ENCODE peak calls at places on chromosomes 11 and 22, in seven cellular contexts. S is aorta, B is A549, X is skeletal muscle cell, A is cardiac fibroblast, V is coronary artery, Q is adrenal gland. T is an unnamed sample.

GRCh38 chr11:83697518-83697917 is 411.4 kb upstream of the CCDC90B start:
- DNase-seq in X (no peak), S (no peak), Q (no peak), B (no peak), V (no peak), A (no peak), T (no peak)

GRCh38 chr11:129722529-129722928 is 93.1 kb upstream of the TMEM45B start:
- DNase-seq in V (no peak), S (no peak), A (no peak), X (no peak), B (no peak), Q (no peak), T (no peak)

GRCh38 chr11:126661051-126661450 is 305.6 kb downstream of the ST3GAL4 start:
- DNase-seq in V (no peak), B (no peak), Q (no peak), A (no peak), X (no peak), S (no peak), T (no peak)

GRCh38 chr11:110655967-110656366 is 56.3 kb downstream of the ARHGAP20 start:
- DNase-seq in X (no peak), Q (no peak), S (no peak), A (no peak), V (no peak), B (no peak), T (no peak)

GRCh38 chr11:8167796-8168195 is 1.0 kb downstream of the RIC3 start:
- DNase-seq in A (peak), Q (no peak), X (no peak), S (no peak), V (no peak), B (no peak), T (peak)

GRCh38 chr22:28034760-28035401 is 115.8 kb upstream of the PITPNB start:
- DNase-seq in V (peak), A (peak), X (peak), S (no peak), Q (peak), B (no peak), T (peak)

GRCh38 chr11:75562836-75563484 is 907 bp downstream of the SERPINH1 start:
- DNase-seq in Q (peak), A (peak), V (no peak), S (peak), B (no peak), X (no peak), T (peak)

GRCh38 chr11:94602430-94603372 is 35.5 kb downstream of the PIWIL4 start:
- DNase-seq in Q (peak), X (peak), B (peak), V (no peak), S (peak), A (peak), T (peak)

GRCh38 chr11:123654566-123655081 is at the start of gene SCN3B:
- DNase-seq in B (peak), X (peak), Q (peak), A (peak), V (no peak), S (peak), T (peak)

GRCh38 chr11:72641900-72642814 is 32.1 kb downstream of the PDE2A start:
- DNase-seq in B (peak), Q (peak), A (no peak), V (no peak), X (no peak), S (peak), T (peak)

GRCh38 chr11:68370211-68371111 is 58.1 kb downstream of the LRP5 start:
- DNase-seq in Q (no peak), V (peak), A (no peak), B (no peak), S (peak), X (no peak), T (no peak)

GRCh38 chr11:15943418-15944197 is 412.7 kb downstream of the SOX6 start:
- DNase-seq in B (no peak), X (no peak), V (peak), A (no peak), S (no peak), Q (no peak), T (no peak)

GRCh38 chr11:57762235-57762866 is 749 bp downstream of the CTNND1 start:
- DNase-seq in S (no peak), V (no peak), B (peak), Q (no peak), A (peak), X (no peak), T (peak)

GRCh38 chr11:17827006-17827405 is 92.4 kb downstream of the KCNC1 start:
- DNase-seq in Q (no peak), S (no peak), A (no peak), B (peak), V (no peak), X (no peak), T (peak)

GRCh38 chr22:44171486-44172076 is 9.1 kb upstream of the PARVG start:
- DNase-seq in S (no peak), X (no peak), V (no peak), A (no peak), Q (no peak), B (no peak), T (no peak)

GRCh38 chr11:15852179-15852578 is 504.2 kb downstream of the SOX6 start:
- DNase-seq in S (no peak), A (peak), V (no peak), X (no peak), B (no peak), Q (no peak), T (peak)

GRCh38 chr11:17791144-17791543 is 56.6 kb downstream of the KCNC1 start:
- DNase-seq in X (no peak), B (no peak), Q (no peak), V (no peak), S (no peak), A (no peak), T (no peak)

GRCh38 chr11:29280452-29280851 is 736.4 kb downstream of the KCNA4 start:
- DNase-seq in Q (no peak), S (no peak), X (no peak), B (no peak), V (no peak), A (peak), T (peak)

GRCh38 chr11:1171985-1172728 is 14.4 kb downstream of the MUC5AC start:
- DNase-seq in Q (no peak), X (no peak), A (no peak), B (no peak), S (no peak), V (no peak), T (no peak)

GRCh38 chr22:27626675-27627443 is 174.7 kb downstream of the MN1 start:
- DNase-seq in Q (no peak), X (no peak), A (no peak), S (no peak), B (no peak), V (no peak), T (peak)

GRCh38 chr22:45010532-45010900 is 711 bp upstream of the PHF21B start:
- DNase-seq in Q (no peak), B (peak), V (no peak), X (no peak), A (no peak), S (no peak), T (no peak)

GRCh38 chr11:6812391-6813005 is 13.0 kb upstream of the OR6A2 start:
- DNase-seq in X (no peak), V (no peak), Q (no peak), A (peak), B (peak), S (no peak), T (peak)

GRCh38 chr11:22792497-22792896 is 37.1 kb downstream of the SVIP start:
- DNase-seq in V (no peak), B (no peak), A (peak), X (peak), S (no peak), Q (no peak), T (peak)

GRCh38 chr11:31646206-31646605 is 136.6 kb downstream of the ELP4 start:
- DNase-seq in B (no peak), V (no peak), S (no peak), X (no peak), A (peak), Q (no peak), T (peak)

GRCh38 chr22:39820266-39820665 is 73.3 kb downstream of the ENTHD1 start:
- DNase-seq in V (no peak), S (no peak), B (peak), A (peak), X (peak), Q (no peak), T (peak)

GRCh38 chr11:70885721-70886305 is 366.6 kb downstream of the SHANK2 start:
- DNase-seq in S (no peak), B (no peak), A (no peak), X (no peak), V (no peak), Q (no peak), T (no peak)

GRCh38 chr22:39808087-39808486 is 85.5 kb downstream of the ENTHD1 start:
- DNase-seq in A (peak), B (peak), V (no peak), X (no peak), S (no peak), Q (no peak), T (peak)

GRCh38 chr11:9716275-9717039 is 52.6 kb downstream of the SWAP70 start:
- DNase-seq in V (no peak), Q (peak), B (no peak), X (peak), S (peak), A (peak), T (peak)

GRCh38 chr11:65611028-65611757 is 2.8 kb downstream of the MAP3K11 start:
- DNase-seq in Q (no peak), X (no peak), S (peak), B (no peak), V (no peak), A (peak), T (no peak)
- H3K4me3 ChIP-seq in Q (no peak), X (peak), S (no peak), B (no peak), V (peak), A (peak), T (no peak)

GRCh38 chr22:46087336-46087690 is 63.0 kb upstream of the PPARA start:
- DNase-seq in V (no peak), Q (no peak), S (no peak), A (peak), B (no peak), X (no peak), T (no peak)

GRCh38 chr22:46089426-46090041 is 60.8 kb upstream of the PPARA start:
- DNase-seq in X (no peak), B (no peak), S (peak), Q (no peak), V (peak), A (no peak), T (no peak)

GRCh38 chr22:46088541-46089311 is 61.6 kb upstream of the PPARA start:
- DNase-seq in B (no peak), Q (no peak), V (peak), X (peak), A (peak), S (peak), T (no peak)

GRCh38 chr22:46086577-46087335 is 63.6 kb upstream of the PPARA start:
- DNase-seq in S (peak), B (no peak), Q (no peak), V (peak), A (peak), X (no peak), T (no peak)

GRCh38 chr22:46087816-46088277 is 62.5 kb upstream of the PPARA start:
- DNase-seq in S (peak), V (peak), X (peak), B (no peak), A (peak), Q (peak), T (no peak)
- H3K4me3 ChIP-seq in S (no peak), V (peak), X (no peak), B (peak), A (no peak), Q (no peak), T (no peak)

DNA sequence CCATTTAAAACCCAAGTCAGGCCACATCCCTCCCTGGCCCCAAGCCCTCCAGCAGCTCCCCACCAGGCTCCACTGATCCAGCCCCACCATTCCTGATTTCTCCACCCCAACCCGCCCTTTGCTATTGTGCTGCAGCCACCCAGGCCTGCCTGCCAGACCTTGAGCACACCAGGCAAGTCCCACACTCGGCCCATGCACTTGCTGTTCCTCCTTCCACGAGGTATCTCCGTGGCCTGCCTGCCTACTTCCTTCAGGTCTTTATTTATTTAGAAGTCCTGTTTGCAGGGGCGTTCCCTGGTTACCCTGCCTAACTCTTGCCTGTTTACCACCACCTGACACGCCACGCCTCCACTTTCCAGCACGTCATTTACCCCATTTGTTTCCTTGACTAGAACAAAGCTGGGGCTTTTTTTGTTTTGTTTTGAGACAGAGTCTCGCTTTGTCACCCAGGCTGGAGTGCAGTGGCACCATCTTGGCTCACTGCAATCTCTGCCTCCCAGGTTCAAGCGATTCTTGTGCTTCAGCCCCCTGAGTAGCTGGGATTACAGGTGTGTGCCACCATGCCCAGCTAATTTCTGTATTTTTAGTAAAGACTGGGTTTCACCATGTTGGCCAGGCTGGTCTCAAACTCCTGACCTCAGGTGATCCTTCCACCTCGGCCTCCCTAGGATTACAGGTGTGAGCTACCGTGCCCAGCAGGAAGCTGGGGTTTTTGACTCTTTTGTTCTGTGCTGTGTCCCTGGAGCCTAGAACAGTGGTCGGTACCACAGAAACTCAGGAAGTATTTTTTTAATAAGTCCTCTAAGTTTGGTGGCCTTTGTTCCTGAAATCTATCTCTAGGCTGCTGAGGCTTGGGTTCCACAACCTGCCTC is 6.7 kb downstream of the CENPM start:
- DNase-seq in B (no peak), V (no peak), Q (no peak), S (peak), A (no peak), X (no peak), T (peak)
- H3K4me3 ChIP-seq in B (no peak), V (no peak), Q (no peak), S (no peak), A (no peak), X (no peak), T (no peak)

GRCh38 chr11:47523491-47524199 is 29.3 kb downstream of the CELF1 start:
- DNase-seq in X (peak), A (peak), Q (peak), B (peak), V (no peak), S (no peak), T (peak)
- H3K4me3 ChIP-seq in X (no peak), A (no peak), Q (no peak), B (no peak), V (peak), S (no peak), T (no peak)

DNA sequence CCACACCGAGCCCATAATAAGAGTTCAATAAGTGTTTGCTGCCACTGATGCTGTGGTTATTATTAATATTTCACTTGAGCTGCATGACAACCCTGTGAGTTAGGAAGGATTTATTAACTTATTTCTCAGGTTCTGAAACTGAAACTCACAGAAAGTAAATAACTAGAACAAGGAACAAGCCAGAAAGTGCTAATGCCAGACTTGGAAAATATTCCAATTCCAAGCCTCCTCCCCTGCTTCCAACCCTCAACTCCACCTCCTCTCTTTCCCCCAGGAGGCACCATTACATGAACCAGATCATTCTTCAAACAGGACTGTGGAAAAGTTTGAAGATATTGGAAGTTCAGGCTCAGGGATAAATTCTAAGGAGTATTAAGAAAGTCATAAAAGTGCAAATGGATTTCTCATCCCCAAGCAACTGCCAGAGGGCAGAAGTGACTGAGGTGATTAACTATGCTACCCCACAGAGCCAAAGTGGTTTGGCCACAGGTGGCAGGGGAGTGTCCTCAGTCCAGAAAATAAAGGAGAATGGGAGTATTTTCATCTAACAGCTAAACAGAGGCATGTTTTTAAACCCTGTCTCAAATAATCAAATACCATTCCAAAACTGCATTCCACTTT is 3.2 kb upstream of the FJX1 start:
- DNase-seq in Q (no peak), S (no peak), X (no peak), A (no peak), B (no peak), V (no peak), T (peak)
- H3K4me3 ChIP-seq in Q (no peak), S (no peak), X (no peak), A (no peak), B (no peak), V (no peak), T (no peak)

DNA sequence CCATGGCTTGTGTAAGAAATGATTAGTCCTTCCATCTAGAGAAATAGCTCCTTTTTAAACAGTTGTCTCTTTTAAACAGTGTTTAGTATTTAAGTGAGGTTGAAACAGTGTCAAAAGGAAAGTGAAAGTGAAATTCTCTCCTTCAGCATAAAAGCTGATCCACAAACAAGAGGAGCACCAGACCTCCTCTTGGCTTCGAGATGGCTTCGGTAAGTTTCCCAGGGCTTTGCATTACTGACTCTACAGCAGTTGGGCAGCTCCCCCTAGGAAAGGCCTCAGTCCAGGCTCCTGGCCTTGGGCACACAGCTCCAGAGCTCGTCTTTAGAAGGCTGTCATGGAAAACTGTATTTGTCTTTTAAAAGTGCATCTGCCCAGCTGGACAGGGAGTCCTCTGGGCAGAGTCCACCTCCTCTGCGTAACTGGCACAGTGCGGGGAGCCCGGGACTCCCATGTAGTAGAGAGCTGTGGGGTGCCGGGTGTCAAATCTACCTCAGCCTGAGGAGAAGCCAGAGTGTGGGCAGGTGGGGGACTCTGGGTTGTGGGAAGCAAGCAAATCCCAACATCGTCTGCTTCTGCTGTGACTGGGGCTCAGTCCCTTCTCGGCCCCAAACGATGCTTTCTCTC is at the start of gene PLAAT4:
- DNase-seq in V (peak), A (peak), X (no peak), Q (peak), S (peak), B (no peak), T (no peak)
- H3K4me3 ChIP-seq in V (peak), A (peak), X (peak), Q (peak), S (peak), B (no peak), T (no peak)

GRCh38 chr11:10806206-10806605 is 2.5 kb downstream of the EIF4G2 start:
- DNase-seq in A (no peak), Q (no peak), X (no peak), V (no peak), S (no peak), B (no peak), T (no peak)
- H3K4me3 ChIP-seq in A (no peak), Q (no peak), X (peak), V (peak), S (no peak), B (peak), T (peak)

GRCh38 chr11:60777106-60777505 is 8.0 kb upstream of the MS4A10 start:
- DNase-seq in A (no peak), V (no peak), X (no peak), S (no peak), Q (no peak), B (no peak), T (no peak)
- H3K4me3 ChIP-seq in A (no peak), V (no peak), X (no peak), S (no peak), Q (no peak), B (no peak), T (no peak)

GRCh38 chr11:96013459-96014213 is 89.7 kb upstream of the MTMR2 start:
- DNase-seq in A (no peak), X (no peak), Q (no peak), B (no peak), S (no peak), V (no peak), T (no peak)
- H3K4me3 ChIP-seq in A (no peak), X (no peak), Q (no peak), B (no peak), S (no peak), V (no peak), T (no peak)

GRCh38 chr11:121452609-121453150 is at the start of gene SORL1-AS1:
- DNase-seq in A (no peak), B (peak), S (no peak), X (no peak), Q (no peak), V (no peak), T (peak)
- H3K4me3 ChIP-seq in A (peak), B (peak), S (peak), X (peak), Q (peak), V (peak), T (peak)